ENCODE peak calls at places on chromosomes 6 and 20, in six cellular contexts. Q is AG04450, L is upper lobe of left lung, M is breast epithelium, C is kidney epithelial cell, Z is mammary epithelial cell. N is an unnamed sample.
A peak's percentile ranks its signal among the peaks of the same experiment; 100 is the strongest.

GRCh38 chr20:39825950-39826349 is 863.1 kb downstream of the MAFB start:
- DNase-seq in Q (no peak), L (no peak), M (no peak), C (no peak), Z (peak; percentile 59), N (no peak)

GRCh38 chr6:160417135-160417534 is 69.0 kb downstream of the SLC22A3 start:
- DNase-seq in Q (no peak), L (no peak), M (no peak), C (no peak), Z (no peak), N (no peak)

GRCh38 chr6:37653229-37653628 is 44.5 kb downstream of the MDGA1 start:
- DNase-seq in Q (no peak), L (no peak), M (no peak), C (no peak), Z (no peak), N (no peak)

GRCh38 chr20:37741560-37741959 is 47.7 kb downstream of the CTNNBL1 start:
- DNase-seq in Q (no peak), L (no peak), M (no peak), C (no peak), Z (no peak), N (no peak)

GRCh38 chr20:34536798-34537394 is 20.7 kb downstream of the DYNLRB1 start:
- DNase-seq in Q (no peak), L (peak; percentile 81), M (no peak), C (no peak), Z (no peak), N (no peak)

GRCh38 chr6:4383910-4384637 is 248.7 kb upstream of the ECI2 start:
- DNase-seq in Q (no peak), L (no peak), M (no peak), C (no peak), Z (peak; percentile 29), N (no peak)

GRCh38 chr6:23494367-23494766 is 631.6 kb upstream of the NRSN1 start:
- DNase-seq in Q (no peak), L (no peak), M (no peak), C (no peak), Z (no peak), N (no peak)

GRCh38 chr6:21441386-21441785 is 152.2 kb upstream of the SOX4 start:
- DNase-seq in Q (no peak), L (no peak), M (no peak), C (no peak), Z (peak; percentile 49), N (no peak)

GRCh38 chr6:169978615-169979161 is 227.3 kb downstream of the ERMARD start:
- DNase-seq in Q (no peak), L (peak; percentile 77), M (peak; percentile 41), C (no peak), Z (peak; percentile 92), N (no peak)

GRCh38 chr6:125117818-125118217 is 35.8 kb upstream of the TPD52L1 start:
- DNase-seq in Q (no peak), L (no peak), M (no peak), C (no peak), Z (peak; percentile 81), N (no peak)

GRCh38 chr6:157841211-157841840 is 18.3 kb downstream of the SNX9 start:
- DNase-seq in Q (no peak), L (no peak), M (no peak), C (no peak), Z (peak; percentile 87), N (no peak)

GRCh38 chr20:1185781-1186334 is 1.1 kb upstream of the TMEM74B start:
- DNase-seq in Q (no peak), L (peak; percentile 87), M (no peak), C (no peak), Z (peak; percentile 16), N (no peak)

GRCh38 chr6:84074988-84075781 is 41.6 kb downstream of the MRAP2 start:
- DNase-seq in Q (no peak), L (no peak), M (no peak), C (no peak), Z (peak; percentile 50), N (no peak)

GRCh38 chr6:43776799-43777776 is 7.1 kb downstream of the VEGFA start:
- DNase-seq in Q (no peak), L (no peak), M (no peak), C (no peak), Z (no peak), N (no peak)

GRCh38 chr6:93416575-93417420 is 2.6 kb downstream of the EPHA7 start:
- DNase-seq in Q (no peak), L (peak; percentile 77), M (no peak), C (no peak), Z (peak; percentile 11), N (no peak)

GRCh38 chr6:127347188-127347587 is 3.8 kb upstream of the ECHDC1 start:
- DNase-seq in Q (no peak), L (no peak), M (no peak), C (no peak), Z (peak; percentile 36), N (no peak)

GRCh38 chr6:2940010-2940850 is 31.1 kb downstream of the SERPINB6 start:
- DNase-seq in Q (no peak), L (no peak), M (peak; percentile 16), C (no peak), Z (no peak), N (no peak)

GRCh38 chr20:31578448-31579138 is 26.5 kb upstream of the ID1 start:
- DNase-seq in Q (no peak), L (peak; percentile 83), M (no peak), C (no peak), Z (no peak), N (no peak)

GRCh38 chr6:137353346-137353745 is 134.2 kb upstream of the IFNGR1 start:
- DNase-seq in Q (no peak), L (no peak), M (no peak), C (peak; percentile 52), Z (no peak), N (no peak)

GRCh38 chr6:153436346-153436745 is 305.3 kb upstream of the RGS17 start:
- DNase-seq in Q (no peak), L (no peak), M (no peak), C (no peak), Z (peak; percentile 60), N (no peak)

GRCh38 chr6:137361701-137362100 is 132.5 kb downstream of the OLIG3 start:
- DNase-seq in Q (no peak), L (no peak), M (no peak), C (no peak), Z (no peak), N (no peak)

GRCh38 chr6:45422541-45423110 is 44.9 kb upstream of the SUPT3H start:
- DNase-seq in Q (no peak), L (peak; percentile 90), M (no peak), C (no peak), Z (peak; percentile 57), N (no peak)

GRCh38 chr6:43671801-43672690 is 15.5 kb downstream of the MRPS18A start:
- DNase-seq in Q (no peak), L (no peak), M (peak; percentile 32), C (no peak), Z (no peak), N (no peak)

GRCh38 chr20:58712116-58712822 is 19.7 kb downstream of the NPEPL1 start:
- DNase-seq in Q (no peak), L (no peak), M (peak; percentile 9), C (no peak), Z (no peak), N (no peak)

GRCh38 chr20:63750807-63751470 is 11.4 kb downstream of the SLC2A4RG start:
- DNase-seq in Q (no peak), L (peak; percentile 83), M (no peak), C (no peak), Z (no peak), N (no peak)

GRCh38 chr6:50333696-50334095 is 284.0 kb upstream of the DEFB112 start:
- DNase-seq in Q (no peak), L (no peak), M (no peak), C (no peak), Z (peak; percentile 49), N (no peak)

GRCh38 chr20:52913650-52914387 is 58.3 kb upstream of the TSHZ2 start:
- DNase-seq in Q (no peak), L (no peak), M (no peak), C (no peak), Z (no peak), N (no peak)

GRCh38 chr20:38043512-38044300 is 10.2 kb downstream of the RPRD1B start:
- DNase-seq in Q (no peak), L (no peak), M (no peak), C (peak; percentile 73), Z (peak; percentile 87), N (no peak)

GRCh38 chr6:1587546-1587945 is 22.2 kb upstream of the FOXC1 start:
- DNase-seq in Q (no peak), L (no peak), M (peak; percentile 85), C (no peak), Z (no peak), N (no peak)

DNA sequence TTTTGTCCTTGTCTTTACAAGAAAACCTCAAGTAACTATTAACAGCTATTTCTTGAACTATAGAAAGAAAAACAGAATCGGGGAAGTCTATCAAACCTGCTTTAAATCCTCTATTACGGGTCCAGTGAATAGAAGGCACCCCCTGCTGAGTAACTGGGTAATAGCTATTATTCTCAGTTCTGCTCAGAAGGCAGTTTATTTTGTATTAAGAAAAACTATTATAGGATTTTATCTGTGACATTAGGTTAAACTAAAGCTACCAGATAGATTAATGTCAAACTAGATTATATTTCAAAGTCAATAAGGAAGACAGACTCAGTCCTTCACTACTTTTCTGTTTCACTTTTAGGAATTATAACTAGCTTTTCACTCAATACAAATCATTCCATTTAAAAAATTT is 93.7 kb downstream of the DST start:
- DNase-seq in Q (no peak), L (no peak), M (no peak), C (no peak), Z (no peak), N (no peak)
- TF ChIP-seq CTCF in Q (peak; percentile 47), L (peak; percentile 10), M (no peak), C (peak; percentile 23), Z (no peak), N (peak; percentile 32)

DNA sequence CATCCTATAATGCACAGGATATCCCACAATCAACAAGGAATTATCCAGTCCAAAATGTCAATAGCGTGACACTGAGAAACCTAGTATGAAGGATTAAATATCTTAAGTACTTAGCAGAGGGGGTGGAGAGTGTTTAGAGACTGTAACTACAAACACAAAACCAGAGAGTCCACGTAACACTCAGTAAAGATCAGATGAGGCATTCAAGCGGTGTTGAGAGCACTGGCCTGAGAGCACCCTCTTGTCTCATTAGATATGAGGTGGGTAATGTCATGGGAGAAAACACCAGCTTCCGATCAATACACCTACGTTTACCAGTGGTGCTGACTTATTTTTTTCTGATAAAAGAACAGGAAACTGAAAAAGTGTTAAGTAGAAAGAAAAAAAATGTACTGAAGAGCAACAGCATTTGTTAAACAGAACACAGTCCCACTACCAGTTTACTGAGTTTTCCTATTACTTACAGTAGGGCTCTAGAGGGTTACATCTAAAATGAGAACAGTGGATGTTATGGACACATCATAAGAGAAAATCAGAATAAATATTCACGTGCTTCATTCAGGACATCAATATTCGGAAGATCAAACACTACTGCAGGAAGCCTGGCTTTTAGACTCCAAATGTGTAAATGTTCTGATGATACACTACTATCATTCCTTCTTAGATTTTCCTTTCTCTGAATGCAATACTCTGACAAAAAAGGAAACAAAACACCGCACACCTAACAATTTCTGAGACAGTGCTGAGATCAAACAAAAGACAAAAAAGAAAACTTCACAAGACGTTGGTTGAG is 2.1 kb downstream of the FAM184A start:
- DNase-seq in Q (no peak), L (no peak), M (no peak), C (no peak), Z (no peak), N (no peak)
- H3K4me3 ChIP-seq in Q (no peak overlapping the region), L (no peak overlapping the region), M (no peak overlapping the region), C (no peak overlapping the region), Z (no peak overlapping the region), N (no peak overlapping the region)

GRCh38 chr6:41529049-41529448 is 17.1 kb upstream of the FOXP4 start:
- DNase-seq in Q (no peak), L (no peak), M (no peak), C (no peak), Z (no peak), N (no peak)
- H3K27me3 ChIP-seq in Q (peaks cover 3% of the 10 kb centered on the region), L (no peaks in the 10 kb centered on the region), M (no peaks in the 10 kb centered on the region), C (peaks cover 8% of the 10 kb centered on the region), Z (no peaks in the 10 kb centered on the region), N (peaks cover 26% of the 10 kb centered on the region)

GRCh38 chr20:51046021-51046985 is 23.4 kb upstream of the KCNG1 start:
- DNase-seq in Q (no peak), L (no peak), M (no peak), C (no peak), Z (no peak), N (no peak)
- TF ChIP-seq CTCF in Q (no peak), L (no peak), M (no peak), C (no peak), Z (no peak), N (no peak)

N was measured in BJ.